ENCODE peak calls at places on chromosomes 5 and 9, in seven cellular contexts. Q is SK-N-SH, T is HCT116, L is K562, H is H1, S is GM12878, G is HepG2. E is an unnamed sample.

GRCh38 chr9:4547016-4547415 is 56.7 kb downstream of the SLC1A1 start:
- DNase-seq in Q (no peak), T (no peak), L (no peak), H (no peak), S (no peak), G (no peak), E (no peak)

GRCh38 chr9:112719292-112719691 is 1.4 kb upstream of the INIP start:
- DNase-seq in Q (no peak), T (no peak), L (no peak), H (no peak), S (no peak), G (no peak), E (no peak)

GRCh38 chr5:51279983-51280382 is 103.3 kb upstream of the ISL1 start:
- DNase-seq in Q (peak), T (no peak), L (no peak), H (no peak), S (no peak), G (no peak), E (peak)

GRCh38 chr9:16132513-16132912 is 579.7 kb downstream of the CCDC171 start:
- DNase-seq in Q (no peak), T (no peak), L (no peak), H (no peak), S (no peak), G (no peak), E (no peak)

GRCh38 chr5:148725675-148726074 is 71.3 kb upstream of the HTR4 start:
- DNase-seq in Q (no peak), T (no peak), L (no peak), H (no peak), S (no peak), G (no peak), E (no peak)

GRCh38 chr9:126232461-126232860 is 94.2 kb upstream of the MVB12B start:
- DNase-seq in Q (peak), T (no peak), L (no peak), H (no peak), S (no peak), G (no peak), E (no peak)

GRCh38 chr5:173573126-173573960 is 43.1 kb downstream of the BOD1 start:
- DNase-seq in Q (peak), T (peak), L (peak), H (peak), S (no peak), G (peak), E (peak)

GRCh38 chr5:37251673-37252072 is 2.5 kb upstream of the CPLANE1 start:
- DNase-seq in Q (no peak), T (no peak), L (no peak), H (no peak), S (no peak), G (no peak), E (no peak)

GRCh38 chr9:22055090-22055489 is 46.0 kb upstream of the CDKN2B start:
- DNase-seq in Q (no peak), T (no peak), L (no peak), H (no peak), S (no peak), G (no peak), E (no peak)

GRCh38 chr5:32505718-32506117 is 61.2 kb upstream of the ZFR start:
- DNase-seq in Q (no peak), T (no peak), L (no peak), H (no peak), S (no peak), G (no peak), E (no peak)

GRCh38 chr5:33408816-33409215 is 31.9 kb upstream of the TARS1 start:
- DNase-seq in Q (no peak), T (no peak), L (no peak), H (no peak), S (no peak), G (no peak), E (no peak)

GRCh38 chr9:36148652-36149051 is 12.1 kb downstream of the GLIPR2 start:
- DNase-seq in Q (peak), T (no peak), L (peak), H (no peak), S (peak), G (peak), E (no peak)

GRCh38 chr9:35424356-35425352 is 65.3 kb upstream of the RUSC2 start:
- DNase-seq in Q (no peak), T (no peak), L (no peak), H (no peak), S (no peak), G (no peak), E (no peak)

GRCh38 chr5:57176350-57176857 is 2.5 kb downstream of the GPBP1 start:
- DNase-seq in Q (no peak), T (no peak), L (no peak), H (no peak), S (no peak), G (no peak), E (peak)

GRCh38 chr5:151718168-151718567 is 31.5 kb upstream of the SPARC start:
- DNase-seq in Q (no peak), T (no peak), L (no peak), H (no peak), S (no peak), G (no peak), E (no peak)

GRCh38 chr5:35803221-35803651 is 53.5 kb upstream of the IL7R start:
- DNase-seq in Q (peak), T (no peak), L (no peak), H (peak), S (no peak), G (no peak), E (no peak)
- TF ChIP-seq JUND in Q (no peak), T (no peak), L (no peak), H (no peak), S (no peak), G (no peak), E (no peak)

DNA sequence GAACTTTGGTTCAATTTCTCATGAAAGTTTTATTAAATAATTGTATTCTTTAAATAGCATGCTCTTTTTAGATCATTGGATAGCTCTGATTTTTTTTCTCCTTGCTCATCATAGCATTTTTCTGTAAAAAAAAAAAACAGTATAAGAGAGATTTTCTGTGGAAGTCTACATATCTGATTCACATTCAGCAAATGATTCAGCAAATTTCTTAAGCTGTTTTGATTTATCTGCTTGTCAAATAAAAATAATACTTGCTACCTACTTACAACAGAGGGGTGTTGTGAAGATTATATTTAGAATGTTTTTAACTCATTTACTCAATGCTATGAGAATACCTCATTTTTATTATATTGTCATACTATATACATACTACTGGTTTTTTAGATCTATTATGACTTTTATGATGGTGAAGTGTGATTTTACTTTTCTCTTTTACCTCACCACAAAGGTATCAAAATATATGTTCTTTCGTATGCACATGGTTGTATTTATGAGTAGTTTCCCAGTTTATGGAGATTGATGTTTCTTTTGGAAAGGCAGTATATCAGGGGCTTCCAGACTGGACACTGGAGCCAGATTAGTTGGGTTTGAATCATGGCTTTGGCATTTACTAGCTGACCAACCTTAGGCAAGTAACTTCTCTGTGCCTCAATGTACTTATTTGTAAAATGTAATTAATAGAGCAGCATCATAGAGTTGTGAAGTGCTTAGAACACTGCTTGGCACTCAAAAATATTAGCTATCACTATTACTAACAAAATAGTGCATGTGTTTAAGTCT is 25.5 kb downstream of the TNPO1 start:
- DNase-seq in Q (no peak), T (no peak), L (no peak), H (no peak), S (no peak), G (no peak), E (no peak)
- TF ChIP-seq JUND in Q (no peak), T (no peak), L (no peak), H (no peak), S (no peak), G (no peak), E (no peak)

GRCh38 chr5:127958421-127959011 is 125.0 kb upstream of the SLC12A2 start:
- DNase-seq in Q (no peak), T (no peak), L (no peak), H (no peak), S (no peak), G (peak), E (peak)

GRCh38 chr5:127959152-127959764 is 124.3 kb upstream of the SLC12A2 start:
- DNase-seq in Q (peak), T (peak), L (peak), H (no peak), S (no peak), G (peak), E (no peak)

GRCh38 chr5:127957701-127958190 is 125.8 kb upstream of the SLC12A2 start:
- DNase-seq in Q (no peak), T (no peak), L (no peak), H (no peak), S (no peak), G (no peak), E (peak)

GRCh38 chr5:127960126-127960744 is 123.3 kb upstream of the SLC12A2 start:
- DNase-seq in Q (no peak), T (no peak), L (no peak), H (no peak), S (no peak), G (no peak), E (no peak)

DNA sequence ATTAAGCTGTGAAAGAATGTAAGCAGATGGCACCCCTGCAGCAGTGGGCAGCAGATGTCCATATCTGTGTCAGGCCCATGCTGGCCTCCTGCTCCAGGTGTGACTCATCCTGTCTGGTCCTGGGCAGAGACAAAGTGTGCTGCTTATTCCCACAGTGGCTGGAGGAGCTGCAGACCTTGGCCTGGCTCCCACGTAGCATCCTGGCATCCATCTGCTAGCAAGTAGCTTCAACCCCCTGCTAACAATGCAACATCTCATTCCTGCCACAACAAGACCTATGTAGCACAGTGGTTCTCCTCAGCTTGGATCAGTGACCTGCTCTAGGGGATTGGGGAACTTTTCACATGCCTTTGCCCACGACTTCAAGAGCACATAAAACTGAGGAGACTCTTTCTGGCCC is 126.4 kb upstream of the SLC12A2 start:
- DNase-seq in Q (peak), T (no peak), L (no peak), H (no peak), S (no peak), G (peak), E (no peak)
- TF ChIP-seq JUND in Q (peak), T (peak), L (no peak), H (no peak), S (no peak), G (no peak), E (no peak)

DNA sequence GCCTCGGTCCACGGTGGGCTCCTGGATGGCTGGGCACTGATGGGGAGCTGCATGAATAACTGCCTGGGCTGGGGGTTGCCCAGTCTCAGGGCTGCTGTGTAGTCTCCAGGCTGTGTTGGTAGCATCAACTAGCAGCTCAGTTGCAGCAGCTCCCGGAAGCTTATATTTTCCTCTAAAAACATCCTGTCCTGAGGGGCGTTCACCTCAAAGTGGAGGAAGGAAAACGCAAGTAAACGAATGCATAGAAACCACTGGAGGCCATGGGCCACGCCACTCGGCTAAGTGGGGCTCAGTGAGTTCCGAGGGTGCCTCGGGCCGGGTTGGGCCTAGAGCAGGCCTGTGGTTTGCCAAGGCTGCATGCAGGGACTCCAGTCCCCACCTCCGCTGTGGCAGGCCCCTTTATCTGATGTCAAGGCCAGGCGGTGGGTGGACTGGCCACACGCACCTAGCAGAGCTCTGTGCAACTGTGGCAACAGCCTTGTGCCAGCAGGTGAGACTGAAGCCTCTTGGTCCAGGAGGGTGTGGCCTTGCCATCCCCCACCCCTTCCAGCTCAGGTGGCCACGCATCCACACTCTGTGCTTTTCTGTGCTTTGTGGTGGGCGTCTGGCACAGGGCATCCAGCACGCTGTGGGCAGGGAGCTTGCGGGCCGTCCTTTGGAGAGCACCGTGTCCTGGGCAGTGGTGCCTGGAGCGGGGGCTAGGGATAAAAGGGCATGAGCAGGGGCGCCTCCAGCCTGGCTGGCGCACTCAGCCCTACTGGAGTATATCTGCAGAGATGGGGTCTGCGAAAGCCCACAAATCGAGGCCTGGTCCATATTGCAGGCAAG is 15.1 kb downstream of the TCF7 start:
- DNase-seq in Q (peak), T (no peak), L (no peak), H (no peak), S (no peak), G (no peak), E (no peak)
- TF ChIP-seq JUND in Q (no peak), T (no peak), L (no peak), H (no peak), S (no peak), G (no peak), E (no peak)

E was measured in T47D.